ENCODE peak calls at places on chromosome 3, in five cellular contexts. One of them, this sample, is unnamed. For H3K36me3, the result is how much of the 10 kb centered on the place peaks cover.

GRCh38 chr3:33787328-33788009 is 11.0 kb upstream of the PDCD6IP start:
- DNase-seq in ovary: peak
- DNase-seq in stomach: peak
- DNase-seq in transverse colon: peak
- DNase-seq in tibial nerve: peak
- DNase-seq in this sample: no peak

GRCh38 chr3:16173696-16174355 is 654 bp upstream of the GALNT15 start:
- DNase-seq in ovary: no peak
- DNase-seq in stomach: no peak
- DNase-seq in transverse colon: no peak
- DNase-seq in tibial nerve: no peak
- DNase-seq in this sample: no peak

GRCh38 chr3:130787422-130788068 is 40.9 kb upstream of the PIK3R4 start:
- DNase-seq in ovary: no peak
- DNase-seq in stomach: no peak
- DNase-seq in transverse colon: no peak
- DNase-seq in tibial nerve: no peak
- DNase-seq in this sample: no peak

GRCh38 chr3:123642957-123643330 is 58.1 kb upstream of the HACD2 start:
- DNase-seq in ovary: no peak
- DNase-seq in stomach: no peak
- DNase-seq in transverse colon: no peak
- DNase-seq in tibial nerve: no peak
- DNase-seq in this sample: no peak

GRCh38 chr3:16728762-16729745 is 123.8 kb upstream of the DAZL start:
- DNase-seq in ovary: no peak
- DNase-seq in stomach: no peak
- DNase-seq in transverse colon: no peak
- DNase-seq in tibial nerve: no peak
- DNase-seq in this sample: no peak

GRCh38 chr3:113436794-113437193 is 4.5 kb downstream of the CFAP44 start:
- DNase-seq in ovary: no peak
- DNase-seq in stomach: no peak
- DNase-seq in transverse colon: no peak
- DNase-seq in tibial nerve: no peak
- DNase-seq in this sample: no peak

GRCh38 chr3:138681463-138682215 is 73.1 kb downstream of the FAIM start:
- DNase-seq in ovary: no peak
- DNase-seq in stomach: no peak
- DNase-seq in transverse colon: no peak
- DNase-seq in tibial nerve: no peak
- DNase-seq in this sample: no peak

GRCh38 chr3:155420869-155421486 is 127.5 kb upstream of the STRIT1 start:
- DNase-seq in ovary: no peak
- DNase-seq in stomach: no peak
- DNase-seq in transverse colon: no peak
- DNase-seq in tibial nerve: no peak
- DNase-seq in this sample: no peak

GRCh38 chr3:188507244-188507720 is 353.3 kb downstream of the LPP start:
- DNase-seq in ovary: no peak
- DNase-seq in stomach: no peak
- DNase-seq in transverse colon: no peak
- DNase-seq in tibial nerve: no peak
- DNase-seq in this sample: no peak

GRCh38 chr3:41293169-41293681 is 93.9 kb downstream of the CTNNB1 start:
- DNase-seq in ovary: no peak
- DNase-seq in stomach: no peak
- DNase-seq in transverse colon: no peak
- DNase-seq in tibial nerve: no peak
- DNase-seq in this sample: no peak

GRCh38 chr3:112341386-112341785 is 8.4 kb downstream of the CD200 start:
- DNase-seq in ovary: no peak
- DNase-seq in stomach: no peak
- DNase-seq in transverse colon: no peak
- DNase-seq in tibial nerve: no peak
- DNase-seq in this sample: no peak

GRCh38 chr3:98343647-98344507 is 9.8 kb upstream of the OR5K4 start:
- DNase-seq in ovary: no peak
- DNase-seq in stomach: no peak
- DNase-seq in transverse colon: peak
- DNase-seq in tibial nerve: no peak
- DNase-seq in this sample: no peak

GRCh38 chr3:35931867-35932266 is 292.5 kb downstream of the ARPP21 start:
- DNase-seq in ovary: no peak
- DNase-seq in stomach: no peak
- DNase-seq in transverse colon: no peak
- DNase-seq in tibial nerve: no peak
- DNase-seq in this sample: no peak

GRCh38 chr3:162367443-162368132 is 871.0 kb downstream of the OTOL1 start:
- DNase-seq in ovary: no peak
- DNase-seq in stomach: no peak
- DNase-seq in transverse colon: no peak
- DNase-seq in tibial nerve: no peak
- DNase-seq in this sample: no peak

GRCh38 chr3:128341659-128342395 is 124.9 kb downstream of the DNAJB8 start:
- DNase-seq in ovary: no peak
- DNase-seq in stomach: no peak
- DNase-seq in transverse colon: no peak
- DNase-seq in tibial nerve: no peak
- DNase-seq in this sample: no peak

GRCh38 chr3:111904376-111905241 is 45.5 kb downstream of the PHLDB2 start:
- DNase-seq in ovary: no peak
- DNase-seq in stomach: no peak
- DNase-seq in transverse colon: no peak
- DNase-seq in tibial nerve: no peak
- DNase-seq in this sample: no peak

GRCh38 chr3:142808103-142808917 is 80.6 kb downstream of the PCOLCE2 start:
- DNase-seq in ovary: no peak
- DNase-seq in stomach: no peak
- DNase-seq in transverse colon: no peak
- DNase-seq in tibial nerve: no peak
- DNase-seq in this sample: no peak

GRCh38 chr3:156732715-156733114 is 58.3 kb downstream of the TIPARP start:
- DNase-seq in ovary: no peak
- DNase-seq in stomach: no peak
- DNase-seq in transverse colon: no peak
- DNase-seq in tibial nerve: no peak
- DNase-seq in this sample: no peak

GRCh38 chr3:69161587-69162196 is 39.3 kb upstream of the LMOD3 start:
- DNase-seq in ovary: peak
- DNase-seq in stomach: no peak
- DNase-seq in transverse colon: no peak
- DNase-seq in tibial nerve: no peak
- DNase-seq in this sample: no peak

GRCh38 chr3:51703776-51704510 is 2.9 kb upstream of the GRM2 start:
- DNase-seq in ovary: no peak
- DNase-seq in stomach: no peak
- DNase-seq in transverse colon: no peak
- DNase-seq in tibial nerve: no peak
- DNase-seq in this sample: no peak

GRCh38 chr3:156264771-156265170 is 144.4 kb downstream of the KCNAB1 start:
- DNase-seq in ovary: no peak
- DNase-seq in stomach: no peak
- DNase-seq in transverse colon: no peak
- DNase-seq in tibial nerve: no peak
- DNase-seq in this sample: no peak

GRCh38 chr3:63654246-63654645 is 1.8 kb downstream of the SNTN start:
- DNase-seq in ovary: no peak
- DNase-seq in stomach: no peak
- DNase-seq in transverse colon: no peak
- DNase-seq in tibial nerve: no peak
- DNase-seq in this sample: no peak

GRCh38 chr3:50190921-50191660 is at the start of gene GNAT1:
- DNase-seq in ovary: no peak
- DNase-seq in stomach: no peak
- DNase-seq in transverse colon: no peak
- DNase-seq in tibial nerve: no peak
- DNase-seq in this sample: no peak

GRCh38 chr3:18246336-18247060 is 178.6 kb downstream of the SATB1 start:
- DNase-seq in ovary: no peak
- DNase-seq in stomach: no peak
- DNase-seq in transverse colon: no peak
- DNase-seq in tibial nerve: no peak
- DNase-seq in this sample: no peak

GRCh38 chr3:102085431-102086226 is 236.3 kb downstream of the NFKBIZ start:
- DNase-seq in ovary: no peak
- DNase-seq in stomach: no peak
- DNase-seq in transverse colon: no peak
- DNase-seq in tibial nerve: no peak
- DNase-seq in this sample: no peak

DNA sequence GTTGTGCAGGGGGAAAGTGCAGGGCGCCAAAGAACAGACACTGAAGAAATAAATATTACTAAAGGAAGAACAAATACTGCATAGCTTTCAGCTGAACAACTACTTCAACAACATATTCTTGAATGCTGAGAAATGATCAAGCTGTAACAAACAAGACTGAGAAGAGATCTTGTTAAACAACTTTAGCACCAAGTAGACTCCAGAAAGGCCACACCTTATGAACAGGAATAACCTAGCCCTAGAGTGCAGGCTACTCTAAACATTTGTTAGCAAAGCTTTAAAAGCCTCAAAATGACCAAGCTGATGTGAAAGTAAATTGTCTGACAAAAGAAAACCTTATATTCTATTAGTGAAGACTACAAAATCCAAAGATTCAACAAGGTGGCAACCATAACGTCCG is 83.2 kb downstream of the POLQ start:
- DNase-seq in ovary: no peak
- DNase-seq in stomach: no peak
- DNase-seq in transverse colon: no peak
- DNase-seq in tibial nerve: no peak
- DNase-seq in this sample: no peak
- H3K36me3 ChIP-seq in ovary: under half
- H3K36me3 ChIP-seq in stomach: under half
- H3K36me3 ChIP-seq in transverse colon: under half
- H3K36me3 ChIP-seq in tibial nerve: under half
- H3K36me3 ChIP-seq in this sample: under half

DNA sequence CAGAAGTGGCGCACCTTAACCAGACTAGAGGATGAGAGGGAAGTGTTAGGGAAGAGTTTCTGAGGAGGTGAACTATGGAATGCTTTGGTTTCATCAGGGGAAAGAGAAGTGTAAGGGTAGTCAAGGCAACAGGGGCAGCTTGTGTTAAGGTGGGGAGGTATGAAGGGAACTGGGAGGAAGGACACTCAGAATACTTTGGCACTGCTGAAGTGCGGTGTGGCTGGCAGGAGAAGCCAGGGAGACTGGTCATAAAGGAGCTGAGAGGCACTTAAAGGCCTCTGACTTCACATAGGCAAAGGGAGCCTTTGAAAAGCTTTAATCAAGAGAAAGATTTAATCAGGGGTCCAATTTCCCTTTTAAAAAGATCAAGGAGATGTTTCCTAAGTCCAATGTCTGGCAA is 129.0 kb downstream of the ERC2 start:
- DNase-seq in ovary: no peak
- DNase-seq in stomach: no peak
- DNase-seq in transverse colon: no peak
- DNase-seq in tibial nerve: no peak
- DNase-seq in this sample: no peak
- TF ChIP-seq EP300 in ovary: no peak
- TF ChIP-seq EP300 in stomach: no peak
- TF ChIP-seq EP300 in transverse colon: no peak
- TF ChIP-seq EP300 in tibial nerve: no peak
- TF ChIP-seq EP300 in this sample: no peak

DNA sequence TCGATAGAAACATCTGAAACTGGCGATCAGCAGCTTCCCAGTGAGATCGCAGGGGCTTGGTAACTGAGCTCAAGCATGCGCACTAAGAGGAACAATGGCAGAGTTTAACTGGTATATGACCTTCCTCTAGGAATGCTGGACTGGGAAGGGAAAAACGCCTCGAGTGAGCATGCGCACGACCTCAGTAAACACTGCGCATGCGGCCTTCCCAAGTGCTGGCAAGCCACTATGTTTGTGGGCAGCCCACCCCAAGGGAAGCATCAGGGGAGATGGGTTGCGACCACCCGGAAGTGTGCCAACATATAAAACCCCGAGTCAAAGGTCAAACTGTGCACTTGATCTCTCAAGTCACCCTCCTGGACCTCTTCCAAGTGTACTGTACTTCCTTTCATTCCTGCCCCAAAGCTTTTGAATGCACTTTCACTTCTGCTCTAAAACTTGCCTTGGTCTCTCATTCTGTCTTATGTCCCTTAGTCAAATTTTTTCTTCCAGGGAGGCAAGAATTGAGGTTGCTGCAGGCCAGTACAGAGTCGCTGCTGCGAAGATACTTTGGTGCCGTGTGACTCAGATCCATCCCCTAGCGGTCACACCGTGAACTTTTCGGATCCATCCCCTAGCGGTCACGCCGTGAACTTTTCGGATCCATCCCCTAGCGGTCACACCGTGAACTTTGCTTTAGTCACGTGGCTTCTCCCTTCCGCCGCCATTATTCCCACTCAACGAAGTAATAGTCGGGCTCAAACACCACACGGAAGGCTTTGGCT is 243.3 kb downstream of the FAM43A start:
- DNase-seq in ovary: no peak
- DNase-seq in stomach: no peak
- DNase-seq in transverse colon: no peak
- DNase-seq in tibial nerve: no peak
- DNase-seq in this sample: no peak
- TF ChIP-seq CTCF in ovary: no peak
- TF ChIP-seq CTCF in stomach: peak
- TF ChIP-seq CTCF in transverse colon: peak
- TF ChIP-seq CTCF in tibial nerve: peak
- TF ChIP-seq CTCF in this sample: peak

GRCh38 chr3:49098910-49099630 is 5.2 kb upstream of the QRICH1 start:
- DNase-seq in ovary: no peak
- DNase-seq in stomach: no peak
- DNase-seq in transverse colon: no peak
- DNase-seq in tibial nerve: no peak
- DNase-seq in this sample: no peak

GRCh38 chr3:49104427-49105291 is at the start of gene QARS1:
- DNase-seq in ovary: peak
- DNase-seq in stomach: peak
- DNase-seq in transverse colon: peak
- DNase-seq in tibial nerve: peak
- DNase-seq in this sample: peak

GRCh38 chr3:49098429-49098828 is 4.6 kb upstream of the QRICH1 start:
- DNase-seq in ovary: peak
- DNase-seq in stomach: no peak
- DNase-seq in transverse colon: no peak
- DNase-seq in tibial nerve: no peak
- DNase-seq in this sample: no peak

GRCh38 chr3:49104052-49104426 is 518 bp downstream of the QARS1 start:
- DNase-seq in ovary: no peak
- DNase-seq in stomach: no peak
- DNase-seq in transverse colon: no peak
- DNase-seq in tibial nerve: no peak
- DNase-seq in this sample: no peak

DNA sequence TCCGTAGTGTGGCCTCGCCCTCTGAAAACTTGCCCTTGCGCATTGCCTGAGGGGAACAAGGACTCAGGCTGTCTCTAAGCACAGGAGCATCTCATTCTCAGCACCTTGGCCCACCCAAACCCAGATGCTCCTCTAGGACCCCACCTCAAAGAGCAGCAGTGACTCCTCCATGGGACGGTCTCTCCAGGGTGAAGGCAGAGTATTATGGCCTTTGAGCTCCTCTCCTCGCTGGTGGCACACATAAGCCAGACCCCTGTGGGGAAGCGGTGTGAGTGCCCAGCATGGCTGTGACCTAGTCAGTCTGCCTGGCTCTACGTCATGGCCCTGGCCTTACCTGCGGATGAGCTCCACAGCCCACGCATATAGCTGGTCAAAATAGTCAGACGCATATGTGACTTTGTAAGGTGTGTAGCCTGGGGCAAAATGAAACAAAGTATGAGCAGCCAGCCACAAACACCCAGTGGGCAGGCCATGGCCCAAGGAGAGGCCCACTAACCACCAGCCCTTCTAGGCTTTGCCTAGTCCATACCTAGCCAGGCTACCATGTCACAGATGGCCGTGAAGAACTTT is 4.4 kb downstream of the QARS1 start:
- DNase-seq in ovary: no peak
- DNase-seq in stomach: no peak
- DNase-seq in transverse colon: no peak
- DNase-seq in tibial nerve: no peak
- DNase-seq in this sample: no peak
- H3K36me3 ChIP-seq in ovary: under half
- H3K36me3 ChIP-seq in stomach: half or more
- H3K36me3 ChIP-seq in transverse colon: under half
- H3K36me3 ChIP-seq in tibial nerve: half or more
- H3K36me3 ChIP-seq in this sample: half or more